ENCODE peak calls at places on chromosomes 11 and 22, in four cellular contexts. One of them, this sample, is unnamed.

GRCh38 chr11:76090821-76091220 is 115.5 kb downstream of the WNT11 start:
- DNase-seq in H9: no peak
- DNase-seq in neuronal stem cell: no peak
- DNase-seq in trophoblast cell: no peak
- DNase-seq in this sample: no peak

GRCh38 chr22:49848690-49849160 is 4.9 kb upstream of the ZBED4 start:
- DNase-seq in H9: no peak
- DNase-seq in neuronal stem cell: no peak
- DNase-seq in trophoblast cell: no peak
- DNase-seq in this sample: no peak

GRCh38 chr11:58577441-58578135 is 1.3 kb upstream of the ZFP91 start:
- DNase-seq in H9: no peak
- DNase-seq in neuronal stem cell: no peak
- DNase-seq in trophoblast cell: peak
- DNase-seq in this sample: peak

GRCh38 chr22:47156352-47157092 is 394.1 kb downstream of the TBC1D22A start:
- DNase-seq in H9: no peak
- DNase-seq in neuronal stem cell: no peak
- DNase-seq in trophoblast cell: no peak
- DNase-seq in this sample: no peak

GRCh38 chr11:98835336-98835735 is 185.4 kb upstream of the CNTN5 start:
- DNase-seq in H9: no peak
- DNase-seq in neuronal stem cell: no peak
- DNase-seq in trophoblast cell: no peak
- DNase-seq in this sample: no peak

GRCh38 chr11:122363306-122363705 is 247.3 kb upstream of the BLID start:
- DNase-seq in H9: no peak
- DNase-seq in neuronal stem cell: no peak
- DNase-seq in trophoblast cell: no peak
- DNase-seq in this sample: no peak

GRCh38 chr11:84022221-84022620 is 736.1 kb upstream of the CCDC90B start:
- DNase-seq in H9: no peak
- DNase-seq in neuronal stem cell: peak
- DNase-seq in trophoblast cell: no peak
- DNase-seq in this sample: no peak

GRCh38 chr11:116276051-116277044 is 496.4 kb downstream of the BUD13 start:
- DNase-seq in H9: peak
- DNase-seq in neuronal stem cell: peak
- DNase-seq in trophoblast cell: peak
- DNase-seq in this sample: peak

GRCh38 chr11:129969973-129970372 is 32.7 kb downstream of the PRDM10 start:
- DNase-seq in H9: no peak
- DNase-seq in neuronal stem cell: no peak
- DNase-seq in trophoblast cell: no peak
- DNase-seq in this sample: no peak

GRCh38 chr11:122230387-122230760 is 114.4 kb upstream of the BLID start:
- DNase-seq in H9: no peak
- DNase-seq in neuronal stem cell: no peak
- DNase-seq in trophoblast cell: no peak
- DNase-seq in this sample: no peak

GRCh38 chr22:46362221-46362933 is 26.9 kb downstream of the TRMU start:
- DNase-seq in H9: no peak
- DNase-seq in neuronal stem cell: no peak
- DNase-seq in trophoblast cell: no peak
- DNase-seq in this sample: no peak

GRCh38 chr11:111733009-111733408 is 33.2 kb downstream of the PPP2R1B start:
- DNase-seq in H9: no peak
- DNase-seq in neuronal stem cell: no peak
- DNase-seq in trophoblast cell: no peak
- DNase-seq in this sample: no peak

GRCh38 chr11:118294053-118294452 is 10.5 kb upstream of the CD3E start:
- DNase-seq in H9: no peak
- DNase-seq in neuronal stem cell: no peak
- DNase-seq in trophoblast cell: no peak
- DNase-seq in this sample: no peak

GRCh38 chr11:107468596-107468995 is 11.0 kb upstream of the CWF19L2 start:
- DNase-seq in H9: no peak
- DNase-seq in neuronal stem cell: no peak
- DNase-seq in trophoblast cell: no peak
- DNase-seq in this sample: no peak

GRCh38 chr22:31628362-31628761 is 33.7 kb downstream of the PISD start:
- DNase-seq in H9: no peak
- DNase-seq in neuronal stem cell: no peak
- DNase-seq in trophoblast cell: no peak
- DNase-seq in this sample: no peak

GRCh38 chr11:112042161-112042960 is 17.2 kb downstream of the DLAT start:
- DNase-seq in H9: no peak
- DNase-seq in neuronal stem cell: no peak
- DNase-seq in trophoblast cell: no peak
- DNase-seq in this sample: no peak

GRCh38 chr22:34105461-34106062 is 185.3 kb upstream of the LARGE1 start:
- DNase-seq in H9: peak
- DNase-seq in neuronal stem cell: peak
- DNase-seq in trophoblast cell: no peak
- DNase-seq in this sample: peak

GRCh38 chr11:17443000-17443399 is 33.6 kb downstream of the ABCC8 start:
- DNase-seq in H9: no peak
- DNase-seq in neuronal stem cell: no peak
- DNase-seq in trophoblast cell: no peak
- DNase-seq in this sample: no peak

GRCh38 chr11:43580735-43581369 is 99.7 kb upstream of the HSD17B12 start:
- DNase-seq in H9: no peak
- DNase-seq in neuronal stem cell: no peak
- DNase-seq in trophoblast cell: no peak
- DNase-seq in this sample: peak

GRCh38 chr11:250274-250673 is 13.5 kb downstream of the PSMD13 start:
- DNase-seq in H9: no peak
- DNase-seq in neuronal stem cell: no peak
- DNase-seq in trophoblast cell: no peak
- DNase-seq in this sample: no peak

GRCh38 chr11:87301785-87302540 is 264.2 kb downstream of the TMEM135 start:
- DNase-seq in H9: no peak
- DNase-seq in neuronal stem cell: no peak
- DNase-seq in trophoblast cell: no peak
- DNase-seq in this sample: no peak

GRCh38 chr22:22671506-22671905 is 27.1 kb downstream of the GGTLC2 start:
- DNase-seq in H9: no peak
- DNase-seq in neuronal stem cell: no peak
- DNase-seq in trophoblast cell: no peak
- DNase-seq in this sample: no peak

GRCh38 chr11:30990625-30991348 is 378.8 kb downstream of the DCDC1 start:
- DNase-seq in H9: no peak
- DNase-seq in neuronal stem cell: no peak
- DNase-seq in trophoblast cell: no peak
- DNase-seq in this sample: no peak

GRCh38 chr22:27866136-27867091 is 52.6 kb downstream of the PITPNB start:
- DNase-seq in H9: no peak
- DNase-seq in neuronal stem cell: no peak
- DNase-seq in trophoblast cell: no peak
- DNase-seq in this sample: no peak

GRCh38 chr11:119773016-119773415 is 44.0 kb upstream of the NECTIN1 start:
- DNase-seq in H9: no peak
- DNase-seq in neuronal stem cell: no peak
- DNase-seq in trophoblast cell: no peak
- DNase-seq in this sample: no peak

GRCh38 chr11:116732740-116733385 is 39.9 kb downstream of the BUD13 start:
- DNase-seq in H9: peak
- DNase-seq in neuronal stem cell: peak
- DNase-seq in trophoblast cell: peak
- DNase-seq in this sample: peak

GRCh38 chr11:130476200-130476921 is 27.9 kb downstream of the ADAMTS15 start:
- DNase-seq in H9: no peak
- DNase-seq in neuronal stem cell: no peak
- DNase-seq in trophoblast cell: peak
- DNase-seq in this sample: peak

GRCh38 chr11:93814966-93815633 is 31.0 kb downstream of the MED17 start:
- DNase-seq in H9: no peak
- DNase-seq in neuronal stem cell: no peak
- DNase-seq in trophoblast cell: peak
- DNase-seq in this sample: no peak

GRCh38 chr22:30773919-30774318 is 79.2 kb downstream of the OSBP2 start:
- DNase-seq in H9: no peak
- DNase-seq in neuronal stem cell: no peak
- DNase-seq in trophoblast cell: no peak
- DNase-seq in this sample: no peak

GRCh38 chr11:128662960-128663359 is 30.9 kb upstream of the FLI1 start:
- DNase-seq in H9: no peak
- DNase-seq in neuronal stem cell: no peak
- DNase-seq in trophoblast cell: no peak
- DNase-seq in this sample: no peak

GRCh38 chr11:1814691-1815090 is 20.1 kb upstream of the SYT8 start:
- DNase-seq in H9: no peak
- DNase-seq in neuronal stem cell: no peak
- DNase-seq in trophoblast cell: no peak
- DNase-seq in this sample: no peak

GRCh38 chr11:125451400-125452124 is 44.5 kb downstream of the FEZ1 start:
- DNase-seq in H9: peak
- DNase-seq in neuronal stem cell: peak
- DNase-seq in trophoblast cell: no peak
- DNase-seq in this sample: no peak

GRCh38 chr11:75103380-75104026 is 6.8 kb upstream of the OR2AT4 start:
- DNase-seq in H9: no peak
- DNase-seq in neuronal stem cell: no peak
- DNase-seq in trophoblast cell: no peak
- DNase-seq in this sample: no peak

GRCh38 chr11:82682003-82682751 is 51.5 kb downstream of the FAM181B start:
- DNase-seq in H9: peak
- DNase-seq in neuronal stem cell: peak
- DNase-seq in trophoblast cell: peak
- DNase-seq in this sample: no peak

GRCh38 chr11:62552931-62553838 is 6.6 kb upstream of the AHNAK start:
- DNase-seq in H9: peak
- DNase-seq in neuronal stem cell: no peak
- DNase-seq in trophoblast cell: peak
- DNase-seq in this sample: peak
- H2BK12ac ChIP-seq in H9: peak
- H2BK12ac ChIP-seq in neuronal stem cell: peak
- H2BK12ac ChIP-seq in trophoblast cell: peak
- H2BK12ac ChIP-seq in this sample: peak

DNA sequence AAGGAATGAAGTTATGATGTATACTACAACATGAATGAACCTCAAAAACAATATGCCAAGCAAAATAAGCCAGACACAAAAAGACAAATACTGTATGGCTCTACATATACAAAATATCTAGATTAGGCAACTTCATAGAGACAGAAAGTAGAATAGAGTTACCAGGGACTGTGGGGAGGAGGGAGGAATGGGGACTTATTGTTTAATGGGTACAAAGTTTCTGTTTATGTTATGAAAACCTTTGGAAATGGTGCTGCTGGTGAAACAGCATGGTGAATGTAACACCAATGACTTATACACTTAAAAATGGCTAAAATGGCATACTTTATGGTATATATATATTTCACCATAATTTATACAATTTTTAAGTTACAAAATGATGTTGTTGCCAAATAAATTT is 4.1 kb downstream of the AQP11 start:
- DNase-seq in H9: no peak
- DNase-seq in neuronal stem cell: no peak
- DNase-seq in trophoblast cell: no peak
- DNase-seq in this sample: no peak
- H2BK12ac ChIP-seq in H9: no peak
- H2BK12ac ChIP-seq in neuronal stem cell: no peak
- H2BK12ac ChIP-seq in trophoblast cell: no peak
- H2BK12ac ChIP-seq in this sample: no peak

DNA sequence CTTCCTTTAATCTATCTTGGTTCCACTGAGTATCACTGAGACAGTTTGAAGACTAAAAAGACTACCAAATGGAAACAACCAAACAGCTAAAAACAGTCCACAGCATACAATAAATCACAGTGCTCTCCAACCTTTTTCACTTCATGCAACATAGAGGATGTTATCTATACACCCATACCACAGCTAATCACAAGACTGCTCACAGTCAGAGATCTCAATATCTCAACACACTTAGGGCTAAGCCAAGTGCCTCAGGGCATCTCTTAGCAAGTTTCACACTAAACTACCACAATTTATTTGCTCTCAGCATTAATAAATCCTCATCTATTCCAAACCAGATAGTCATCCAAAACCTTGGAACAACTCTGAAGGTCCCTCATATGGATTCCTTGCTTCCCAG is 129.4 kb downstream of the SBF2 start:
- DNase-seq in H9: no peak
- DNase-seq in neuronal stem cell: no peak
- DNase-seq in trophoblast cell: no peak
- DNase-seq in this sample: no peak
- H2BK12ac ChIP-seq in H9: no peak
- H2BK12ac ChIP-seq in neuronal stem cell: no peak
- H2BK12ac ChIP-seq in trophoblast cell: no peak
- H2BK12ac ChIP-seq in this sample: no peak

GRCh38 chr11:45879803-45880685 is 5.4 kb upstream of the MAPK8IP1 start:
- DNase-seq in H9: no peak
- DNase-seq in neuronal stem cell: no peak
- DNase-seq in trophoblast cell: no peak
- DNase-seq in this sample: no peak
- H2BK12ac ChIP-seq in H9: no peak
- H2BK12ac ChIP-seq in neuronal stem cell: no peak
- H2BK12ac ChIP-seq in trophoblast cell: no peak
- H2BK12ac ChIP-seq in this sample: no peak

GRCh38 chr11:2929880-2930704 is 872 bp upstream of the PHLDA2 start:
- DNase-seq in H9: peak
- DNase-seq in neuronal stem cell: peak
- DNase-seq in trophoblast cell: peak
- DNase-seq in this sample: peak
- H2BK12ac ChIP-seq in H9: no peak
- H2BK12ac ChIP-seq in neuronal stem cell: no peak
- H2BK12ac ChIP-seq in trophoblast cell: peak
- H2BK12ac ChIP-seq in this sample: peak

GRCh38 chr11:72626637-72626936 is 47.6 kb downstream of the PDE2A start:
- DNase-seq in H9: no peak
- DNase-seq in neuronal stem cell: no peak
- DNase-seq in trophoblast cell: no peak
- DNase-seq in this sample: no peak

GRCh38 chr11:72630104-72630852 is 43.9 kb downstream of the PDE2A start:
- DNase-seq in H9: no peak
- DNase-seq in neuronal stem cell: no peak
- DNase-seq in trophoblast cell: no peak
- DNase-seq in this sample: no peak

GRCh38 chr11:72625746-72626636 is 48.2 kb downstream of the PDE2A start:
- DNase-seq in H9: no peak
- DNase-seq in neuronal stem cell: no peak
- DNase-seq in trophoblast cell: no peak
- DNase-seq in this sample: no peak

GRCh38 chr11:72629266-72629665 is 45.0 kb downstream of the PDE2A start:
- DNase-seq in H9: no peak
- DNase-seq in neuronal stem cell: no peak
- DNase-seq in trophoblast cell: no peak
- DNase-seq in this sample: no peak

GRCh38 chr11:72627594-72628281 is 46.5 kb downstream of the PDE2A start:
- DNase-seq in H9: no peak
- DNase-seq in neuronal stem cell: no peak
- DNase-seq in trophoblast cell: no peak
- DNase-seq in this sample: no peak
- H2BK12ac ChIP-seq in H9: no peak
- H2BK12ac ChIP-seq in neuronal stem cell: peak
- H2BK12ac ChIP-seq in trophoblast cell: no peak
- H2BK12ac ChIP-seq in this sample: no peak